ENCODE peak calls at places on chromosomes 2 and 18, in ten cellular contexts. Q is RCC 7860; W is RPMI7951; G is HTR-8/SVneo; X is stimulated activated CD8-positive, alpha-beta memory T cell treated with anti-CD3 and anti-CD28 coated beads, Interleukin-15, amount 100 ng/mL, for 1 hour; Z is foreskin fibroblast; U is kidney; N is bronchial epithelial cell; L is B cell; J is cardiac muscle cell. R is an unnamed sample.

GRCh38 chr18:53025247-53025646 is 685.2 kb downstream of the DCC start:
- DNase-seq in Q (no peak), W (no peak), G (no peak), X (no peak), Z (no peak), U (no peak), N (no peak), L (no peak), J (no peak), R (no peak)

GRCh38 chr2:172465417-172466334 is 38.3 kb downstream of the ITGA6 start:
- DNase-seq in Q (peak), W (peak), G (peak), X (peak), Z (peak), U (no peak), N (peak), L (peak), J (peak), R (no peak)

GRCh38 chr2:190098851-190099250 is 36.3 kb upstream of the MSTN start:
- DNase-seq in Q (no peak), W (no peak), G (no peak), X (no peak), Z (no peak), U (no peak), N (no peak), L (no peak), J (no peak), R (no peak)

GRCh38 chr2:209830722-209831465 is 59.3 kb downstream of the UNC80 start:
- DNase-seq in Q (no peak), W (no peak), G (no peak), X (no peak), Z (no peak), U (no peak), N (peak), L (no peak), J (no peak), R (no peak)

GRCh38 chr2:137964066-137964858 is at the start of gene HNMT:
- DNase-seq in Q (no peak), W (peak), G (peak), X (no peak), Z (peak), U (peak), N (peak), L (no peak), J (peak), R (peak)

GRCh38 chr2:146623771-146624170 is 1221.1 kb upstream of the ACVR2A start:
- DNase-seq in Q (no peak), W (no peak), G (no peak), X (no peak), Z (no peak), U (no peak), N (no peak), L (no peak), J (no peak), R (no peak)

GRCh38 chr18:56210466-56210865 is 427.9 kb downstream of the TXNL1 start:
- DNase-seq in Q (no peak), W (no peak), G (no peak), X (no peak), Z (no peak), U (no peak), N (no peak), L (no peak), J (no peak), R (no peak)

GRCh38 chr18:6010284-6010683 is 115.0 kb upstream of the TMEM200C start:
- DNase-seq in Q (no peak), W (no peak), G (no peak), X (no peak), Z (no peak), U (no peak), N (no peak), L (no peak), J (no peak), R (no peak)

GRCh38 chr18:55609426-55609825 is 21.4 kb upstream of the TCF4 start:
- DNase-seq in Q (no peak), W (no peak), G (no peak), X (no peak), Z (no peak), U (no peak), N (no peak), L (no peak), J (no peak), R (no peak)